ENCODE peak calls at places on chromosomes 5 and 9, in seven cellular contexts. U is activated CD4-positive, alpha-beta T cell treated with anti-CD3 and anti-CD28 coated beads, Interleukin-2, amount 50 U/mL, for 1 hour; O is HT-29; X is activated naive CD8-positive, alpha-beta T cell treated with anti-CD3 and anti-CD28 coated beads for 36 hours; Q is endothelial cell of umbilical vein; S is neural crest cell; I is suprapubic skin. T is an unnamed sample.

GRCh38 chr9:93813687-93814560 is 141.2 kb downstream of the BARX1 start:
- DNase-seq in U (no peak), O (no peak), X (no peak), Q (no peak), S (no peak), I (peak), T (no peak)

GRCh38 chr5:9681706-9682105 is 51.6 kb upstream of the TAS2R1 start:
- DNase-seq in U (no peak), O (no peak), X (no peak), Q (no peak), S (no peak), I (no peak), T (no peak)

GRCh38 chr5:66717455-66718373 is 121.5 kb downstream of the MAST4 start:
- DNase-seq in U (no peak), O (no peak), X (no peak), Q (no peak), S (no peak), I (no peak), T (no peak)

GRCh38 chr9:133367221-133367620 is 8.6 kb downstream of the SURF4 start:
- DNase-seq in U (no peak), O (no peak), X (no peak), Q (no peak), S (no peak), I (no peak), T (no peak)

GRCh38 chr9:124269556-124269955 is 11.8 kb downstream of the NEK6 start:
- DNase-seq in U (no peak), O (no peak), X (no peak), Q (no peak), S (no peak), I (no peak), T (no peak)

GRCh38 chr5:171520300-171521170 is 101.1 kb downstream of the FGF18 start:
- DNase-seq in U (no peak), O (peak), X (no peak), Q (peak), S (no peak), I (no peak), T (no peak)

GRCh38 chr5:72154076-72154756 is 46.9 kb downstream of the MAP1B start:
- DNase-seq in U (no peak), O (no peak), X (no peak), Q (peak), S (no peak), I (no peak), T (no peak)

GRCh38 chr9:89448821-89449220 is 49.1 kb downstream of the SEMA4D start:
- DNase-seq in U (no peak), O (no peak), X (no peak), Q (no peak), S (no peak), I (no peak), T (no peak)

GRCh38 chr9:16501726-16502125 is 368.7 kb downstream of the BNC2 start:
- DNase-seq in U (no peak), O (no peak), X (no peak), Q (no peak), S (no peak), I (no peak), T (no peak)

GRCh38 chr5:64594601-64595518 is 89.0 kb downstream of the RGS7BP start:
- DNase-seq in U (no peak), O (peak), X (no peak), Q (peak), S (no peak), I (no peak), T (no peak)

GRCh38 chr5:131375351-131375750 is 111.5 kb downstream of the CDC42SE2 start:
- DNase-seq in U (no peak), O (no peak), X (no peak), Q (no peak), S (no peak), I (no peak), T (no peak)

GRCh38 chr5:135437796-135438560 is 9.2 kb downstream of the DCANP1 start:
- DNase-seq in U (no peak), O (peak), X (no peak), Q (no peak), S (no peak), I (no peak), T (no peak)

GRCh38 chr9:122389799-122390481 is 19.1 kb downstream of the PTGS1 start:
- DNase-seq in U (no peak), O (no peak), X (no peak), Q (peak), S (no peak), I (no peak), T (no peak)

GRCh38 chr5:10762178-10762775 is 1.2 kb upstream of the DAP start:
- DNase-seq in U (no peak), O (peak), X (no peak), Q (peak), S (no peak), I (no peak), T (no peak)

GRCh38 chr9:93588641-93589609 is 12.5 kb downstream of the PHF2 start:
- DNase-seq in U (no peak), O (no peak), X (no peak), Q (peak), S (no peak), I (peak), T (no peak)

GRCh38 chr9:133331221-133331620 is 4.8 kb downstream of the SURF6 start:
- DNase-seq in U (no peak), O (no peak), X (no peak), Q (no peak), S (no peak), I (peak), T (no peak)

GRCh38 chr9:70110194-70111041 is 66.8 kb downstream of the MAMDC2 start:
- DNase-seq in U (no peak), O (no peak), X (peak), Q (peak), S (no peak), I (no peak), T (no peak)

GRCh38 chr5:65919773-65920172 is 6.6 kb upstream of the ERBIN start:
- DNase-seq in U (no peak), O (no peak), X (no peak), Q (no peak), S (no peak), I (no peak), T (no peak)

GRCh38 chr9:93024986-93025630 is 33.4 kb upstream of the SUSD3 start:
- DNase-seq in U (no peak), O (no peak), X (no peak), Q (no peak), S (no peak), I (no peak), T (no peak)

GRCh38 chr9:86274821-86275643 is 7.3 kb downstream of the ISCA1 start:
- DNase-seq in U (no peak), O (no peak), X (no peak), Q (no peak), S (no peak), I (no peak), T (no peak)

GRCh38 chr9:71076096-71076495 is 45.3 kb downstream of the TRPM3 start:
- DNase-seq in U (no peak), O (no peak), X (no peak), Q (no peak), S (no peak), I (no peak), T (no peak)

GRCh38 chr5:135153661-135154060 is 119.6 kb upstream of the PITX1 start:
- DNase-seq in U (no peak), O (no peak), X (no peak), Q (no peak), S (no peak), I (no peak), T (no peak)

GRCh38 chr5:54703568-54704255 is 186.2 kb downstream of the SNX18 start:
- DNase-seq in U (no peak), O (no peak), X (no peak), Q (no peak), S (no peak), I (no peak), T (no peak)

GRCh38 chr9:126208359-126208758 is 118.3 kb upstream of the MVB12B start:
- DNase-seq in U (no peak), O (no peak), X (no peak), Q (no peak), S (no peak), I (no peak), T (no peak)

GRCh38 chr9:127136880-127137639 is 14.6 kb upstream of the ANGPTL2 start:
- DNase-seq in U (no peak), O (no peak), X (no peak), Q (no peak), S (no peak), I (no peak), T (no peak)

GRCh38 chr5:148938535-148938907 is 112.1 kb downstream of the ADRB2 start:
- DNase-seq in U (no peak), O (no peak), X (no peak), Q (no peak), S (no peak), I (no peak), T (no peak)

GRCh38 chr5:52710310-52710971 is 77.3 kb upstream of the ITGA1 start:
- DNase-seq in U (no peak), O (peak), X (no peak), Q (no peak), S (no peak), I (no peak), T (no peak)

GRCh38 chr5:94856257-94856656 is 237.8 kb downstream of the SLF1 start:
- DNase-seq in U (no peak), O (no peak), X (no peak), Q (no peak), S (no peak), I (no peak), T (no peak)

GRCh38 chr9:22171691-22172090 is 162.6 kb upstream of the CDKN2B start:
- DNase-seq in U (no peak), O (no peak), X (no peak), Q (no peak), S (no peak), I (no peak), T (no peak)

GRCh38 chr5:68232272-68232671 is 16.7 kb downstream of the PIK3R1 start:
- DNase-seq in U (no peak), O (no peak), X (no peak), Q (no peak), S (no peak), I (no peak), T (no peak)

GRCh38 chr5:176886336-176887251 is 12.6 kb downstream of the HK3 start:
- DNase-seq in U (no peak), O (no peak), X (no peak), Q (no peak), S (no peak), I (peak), T (no peak)

GRCh38 chr5:139181835-139182452 is 16.2 kb downstream of the SIL1 start:
- DNase-seq in U (no peak), O (no peak), X (no peak), Q (no peak), S (peak), I (no peak), T (no peak)

GRCh38 chr5:37838152-37838932 is 1.5 kb downstream of the GDNF start:
- DNase-seq in U (no peak), O (no peak), X (no peak), Q (peak), S (peak), I (no peak), T (no peak)

GRCh38 chr5:43078956-43079355 is 38.8 kb upstream of the ANXA2R start:
- DNase-seq in U (no peak), O (no peak), X (no peak), Q (no peak), S (no peak), I (no peak), T (no peak)

GRCh38 chr9:37919956-37920335 is 16.0 kb upstream of the SLC25A51 start:
- DNase-seq in U (no peak), O (no peak), X (no peak), Q (no peak), S (no peak), I (no peak), T (no peak)

GRCh38 chr5:57988808-57989207 is 471.1 kb downstream of the PLK2 start:
- DNase-seq in U (no peak), O (no peak), X (no peak), Q (no peak), S (no peak), I (no peak), T (no peak)

GRCh38 chr5:54002183-54002770 is 308.1 kb downstream of the ARL15 start:
- DNase-seq in U (no peak), O (no peak), X (no peak), Q (no peak), S (no peak), I (no peak), T (no peak)

GRCh38 chr9:76456202-76456926 is 2.6 kb upstream of the GCNT1 start:
- DNase-seq in U (peak), O (peak), X (no peak), Q (peak), S (no peak), I (no peak), T (peak)

T was measured in activated T-helper 2 cell treated with anti-CD3 and anti-CD28 coated beads, Interferon-gamma antibody, Interleukin-2, Interleukin-4, amounts not matched to agents 10 μg/mL and 5 μg/mL and 100 μg/mL, durations not matched to agents 14 hours and 24 hours and 36 hours.